ENCODE peak calls at places on chromosomes 2 and 18, in four cellular contexts. S is A549, T is K562, X is GM12878. E is an unnamed sample.

GRCh38 chr18:7789853-7790552 is 222.9 kb downstream of the PTPRM start:
- DNase-seq in S (peak), T (no peak), X (no peak), E (peak)

GRCh38 chr2:28821295-28821958 is 10.8 kb downstream of the SPDYA start:
- DNase-seq in S (peak), T (peak), X (peak), E (peak)

GRCh38 chr2:238907717-238908173 is 59.9 kb downstream of the TWIST2 start:
- DNase-seq in S (no peak), T (no peak), X (no peak), E (no peak)

GRCh38 chr18:77106331-77106730 is 26.3 kb downstream of the MBP start:
- DNase-seq in S (no peak), T (peak), X (no peak), E (no peak)

GRCh38 chr18:50806208-50806616 is 13.6 kb downstream of the MRO start:
- DNase-seq in S (no peak), T (peak), X (no peak), E (peak)

GRCh38 chr2:230537531-230537976 is 121.6 kb downstream of the SP100 start:
- DNase-seq in S (no peak), T (no peak), X (peak), E (no peak)

GRCh38 chr2:196239622-196240587 is 68.5 kb upstream of the STK17B start:
- DNase-seq in S (no peak), T (peak), X (peak), E (no peak)

GRCh38 chr18:79772865-79773696 is 24.7 kb upstream of the KCNG2 start:
- DNase-seq in S (no peak), T (no peak), X (no peak), E (no peak)

GRCh38 chr2:8753609-8754008 is 71.8 kb downstream of the ID2 start:
- DNase-seq in S (no peak), T (no peak), X (peak), E (no peak)
- TF ChIP-seq CHD4 in S (no peak), T (no peak), X (no peak), E (no peak)

GRCh38 chr2:113755690-113756063 is 765 bp downstream of the SLC35F5 start:
- DNase-seq in S (peak), T (peak), X (peak), E (peak)
- TF ChIP-seq CHD4 in S (no peak), T (no peak), X (no peak), E (no peak)

GRCh38 chr2:219629976-219630695 is 2.7 kb downstream of the SLC4A3 start:
- DNase-seq in S (no peak), T (no peak), X (no peak), E (no peak)
- TF ChIP-seq CHD4 in S (no peak), T (no peak), X (no peak), E (no peak)

DNA sequence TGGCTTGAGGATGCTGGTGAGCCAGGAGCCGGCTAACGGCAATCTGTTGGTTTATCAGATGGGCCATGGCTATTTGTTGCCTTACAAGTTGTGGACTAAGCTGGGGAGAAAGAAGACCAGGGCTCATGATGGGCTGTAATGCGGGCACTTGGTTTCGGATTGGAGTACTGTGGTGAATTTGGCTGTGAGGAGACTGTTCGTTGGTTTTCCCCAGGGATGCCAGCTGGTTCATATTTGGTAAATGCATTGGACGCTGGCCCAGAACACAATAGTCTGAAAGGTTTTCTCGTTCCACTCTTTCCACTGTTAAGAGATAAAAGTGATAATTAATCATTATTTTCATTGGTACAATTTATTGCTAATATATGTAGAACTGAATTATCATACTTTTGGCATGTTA is 108.9 kb downstream of the SATB2 start:
- DNase-seq in S (no peak), T (no peak), X (no peak), E (no peak)
- TF ChIP-seq CHD4 in S (no peak), T (no peak), X (no peak), E (no peak)

GRCh38 chr2:130853391-130853790 is 16.7 kb downstream of the ARHGEF4 start:
- DNase-seq in S (no peak), T (no peak), X (no peak), E (no peak)
- TF ChIP-seq CHD4 in S (no peak), T (no peak), X (no peak), E (no peak)

GRCh38 chr2:59295524-59296162 is 1054.5 kb upstream of the FANCL start:
- DNase-seq in S (no peak), T (no peak), X (no peak), E (peak)
- TF ChIP-seq CHD4 in S (no peak), T (no peak), X (no peak), E (no peak)

E was measured in HepG2.